ENCODE peak calls at places on chromosomes 2 and 18, in six cellular contexts. One of them, this sample, is unnamed.

GRCh38 chr2:169363570-169364150 is 1.3 kb upstream of the LRP2 start:
- DNase-seq in mammary epithelial cell: peak; percentile 1
- DNase-seq in esophagus squamous epithelium: no peak
- DNase-seq in epithelial cell of esophagus: peak; percentile 34
- DNase-seq in spleen: peak; percentile 79
- DNase-seq in GM06990: peak; percentile 22
- DNase-seq in this sample: no peak

GRCh38 chr2:45755585-45756330 is 104.3 kb downstream of the PRKCE start:
- DNase-seq in mammary epithelial cell: no peak
- DNase-seq in esophagus squamous epithelium: no peak
- DNase-seq in epithelial cell of esophagus: no peak
- DNase-seq in spleen: no peak
- DNase-seq in GM06990: no peak
- DNase-seq in this sample: peak; percentile 75

GRCh38 chr2:64120928-64121327 is 23.3 kb downstream of the PELI1 start:
- DNase-seq in mammary epithelial cell: peak; percentile 80
- DNase-seq in esophagus squamous epithelium: no peak
- DNase-seq in epithelial cell of esophagus: peak; percentile 85
- DNase-seq in spleen: no peak
- DNase-seq in GM06990: no peak
- DNase-seq in this sample: no peak

GRCh38 chr2:6309415-6310185 is 556.1 kb downstream of the CMPK2 start:
- DNase-seq in mammary epithelial cell: no peak
- DNase-seq in esophagus squamous epithelium: no peak
- DNase-seq in epithelial cell of esophagus: no peak
- DNase-seq in spleen: no peak
- DNase-seq in GM06990: peak; percentile 59
- DNase-seq in this sample: no peak

GRCh38 chr2:51103205-51103604 is 71.3 kb upstream of the NRXN1 start:
- DNase-seq in mammary epithelial cell: peak; percentile 5
- DNase-seq in esophagus squamous epithelium: no peak
- DNase-seq in epithelial cell of esophagus: no peak
- DNase-seq in spleen: peak; percentile 68
- DNase-seq in GM06990: no peak
- DNase-seq in this sample: no peak

GRCh38 chr18:58135806-58136331 is 91.8 kb downstream of the NEDD4L start:
- DNase-seq in mammary epithelial cell: peak; percentile 52
- DNase-seq in esophagus squamous epithelium: no peak
- DNase-seq in epithelial cell of esophagus: peak; percentile 79
- DNase-seq in spleen: no peak
- DNase-seq in GM06990: no peak
- DNase-seq in this sample: no peak

GRCh38 chr2:200222837-200223236 is 83.7 kb upstream of the SPATS2L start:
- DNase-seq in mammary epithelial cell: no peak
- DNase-seq in esophagus squamous epithelium: no peak
- DNase-seq in epithelial cell of esophagus: no peak
- DNase-seq in spleen: no peak
- DNase-seq in GM06990: no peak
- DNase-seq in this sample: no peak

GRCh38 chr2:40225670-40226069 is 226.2 kb downstream of the SLC8A1 start:
- DNase-seq in mammary epithelial cell: no peak
- DNase-seq in esophagus squamous epithelium: no peak
- DNase-seq in epithelial cell of esophagus: no peak
- DNase-seq in spleen: no peak
- DNase-seq in GM06990: no peak
- DNase-seq in this sample: no peak

GRCh38 chr18:47754311-47755101 is 176.0 kb downstream of the SMAD2 start:
- DNase-seq in mammary epithelial cell: peak; percentile 8
- DNase-seq in esophagus squamous epithelium: no peak
- DNase-seq in epithelial cell of esophagus: peak; percentile 33
- DNase-seq in spleen: no peak
- DNase-seq in GM06990: peak; percentile 30
- DNase-seq in this sample: no peak

GRCh38 chr18:40152859-40153258 is 1802.2 kb upstream of the PIK3C3 start:
- DNase-seq in mammary epithelial cell: peak; percentile 40
- DNase-seq in esophagus squamous epithelium: no peak
- DNase-seq in epithelial cell of esophagus: peak; percentile 30
- DNase-seq in spleen: no peak
- DNase-seq in GM06990: no peak
- DNase-seq in this sample: no peak

GRCh38 chr2:209383212-209383611 is 40.6 kb upstream of the MAP2 start:
- DNase-seq in mammary epithelial cell: peak; percentile 91
- DNase-seq in esophagus squamous epithelium: no peak
- DNase-seq in epithelial cell of esophagus: peak; percentile 97
- DNase-seq in spleen: no peak
- DNase-seq in GM06990: no peak
- DNase-seq in this sample: peak; percentile 47

GRCh38 chr18:6004683-6005082 is 109.4 kb upstream of the TMEM200C start:
- DNase-seq in mammary epithelial cell: no peak
- DNase-seq in esophagus squamous epithelium: no peak
- DNase-seq in epithelial cell of esophagus: no peak
- DNase-seq in spleen: no peak
- DNase-seq in GM06990: peak; percentile 30
- DNase-seq in this sample: no peak

GRCh38 chr2:47269316-47270232 is 114.5 kb upstream of the STPG4 start:
- DNase-seq in mammary epithelial cell: peak; percentile 99
- DNase-seq in esophagus squamous epithelium: no peak
- DNase-seq in epithelial cell of esophagus: peak; percentile 100
- DNase-seq in spleen: no peak
- DNase-seq in GM06990: no peak
- DNase-seq in this sample: peak; percentile 91

GRCh38 chr18:45637546-45638327 is 22.5 kb downstream of the SLC14A2 start:
- DNase-seq in mammary epithelial cell: no peak
- DNase-seq in esophagus squamous epithelium: no peak
- DNase-seq in epithelial cell of esophagus: no peak
- DNase-seq in spleen: no peak
- DNase-seq in GM06990: no peak
- DNase-seq in this sample: no peak

GRCh38 chr2:25912851-25913695 is 34.8 kb upstream of the ASXL2 start:
- DNase-seq in mammary epithelial cell: peak; percentile 9
- DNase-seq in esophagus squamous epithelium: no peak
- DNase-seq in epithelial cell of esophagus: peak; percentile 44
- DNase-seq in spleen: no peak
- DNase-seq in GM06990: no peak
- DNase-seq in this sample: no peak

GRCh38 chr2:121721926-121722325 is 14.7 kb downstream of the NIFK start:
- DNase-seq in mammary epithelial cell: peak; percentile 92
- DNase-seq in esophagus squamous epithelium: no peak
- DNase-seq in epithelial cell of esophagus: peak; percentile 95
- DNase-seq in spleen: no peak
- DNase-seq in GM06990: no peak
- DNase-seq in this sample: peak; percentile 74

GRCh38 chr18:12008181-12008767 is 27.0 kb downstream of the IMPA2 start:
- DNase-seq in mammary epithelial cell: no peak
- DNase-seq in esophagus squamous epithelium: no peak
- DNase-seq in epithelial cell of esophagus: no peak
- DNase-seq in spleen: no peak
- DNase-seq in GM06990: no peak
- DNase-seq in this sample: no peak

GRCh38 chr18:78730564-78731422 is 248.8 kb upstream of the SALL3 start:
- DNase-seq in mammary epithelial cell: no peak
- DNase-seq in esophagus squamous epithelium: no peak
- DNase-seq in epithelial cell of esophagus: no peak
- DNase-seq in spleen: peak; percentile 35
- DNase-seq in GM06990: no peak
- DNase-seq in this sample: no peak

GRCh38 chr2:233928594-233929351 is 11.6 kb downstream of the TRPM8 start:
- DNase-seq in mammary epithelial cell: no peak
- DNase-seq in esophagus squamous epithelium: no peak
- DNase-seq in epithelial cell of esophagus: peak; percentile 31
- DNase-seq in spleen: no peak
- DNase-seq in GM06990: no peak
- DNase-seq in this sample: no peak
- TF ChIP-seq CTCF in mammary epithelial cell: peak; percentile 66
- TF ChIP-seq CTCF in esophagus squamous epithelium: peak; percentile 36
- TF ChIP-seq CTCF in epithelial cell of esophagus: peak; percentile 57
- TF ChIP-seq CTCF in spleen: no peak
- TF ChIP-seq CTCF in GM06990: peak; percentile 45
- TF ChIP-seq CTCF in this sample: peak; percentile 36

GRCh38 chr2:95012881-95013550 is 12.5 kb upstream of the MAL start:
- DNase-seq in mammary epithelial cell: peak; percentile 74
- DNase-seq in esophagus squamous epithelium: no peak
- DNase-seq in epithelial cell of esophagus: no peak
- DNase-seq in spleen: peak; percentile 50
- DNase-seq in GM06990: peak; percentile 34
- DNase-seq in this sample: no peak

GRCh38 chr2:95014126-95014708 is 11.3 kb upstream of the MAL start:
- DNase-seq in mammary epithelial cell: no peak
- DNase-seq in esophagus squamous epithelium: no peak
- DNase-seq in epithelial cell of esophagus: no peak
- DNase-seq in spleen: peak; percentile 55
- DNase-seq in GM06990: no peak
- DNase-seq in this sample: no peak

GRCh38 chr2:95015261-95015918 is 10.1 kb upstream of the MAL start:
- DNase-seq in mammary epithelial cell: no peak
- DNase-seq in esophagus squamous epithelium: no peak
- DNase-seq in epithelial cell of esophagus: no peak
- DNase-seq in spleen: no peak
- DNase-seq in GM06990: no peak
- DNase-seq in this sample: no peak

GRCh38 chr2:95010697-95011096 is 14.8 kb upstream of the MAL start:
- DNase-seq in mammary epithelial cell: no peak
- DNase-seq in esophagus squamous epithelium: no peak
- DNase-seq in epithelial cell of esophagus: no peak
- DNase-seq in spleen: peak; percentile 55
- DNase-seq in GM06990: no peak
- DNase-seq in this sample: no peak

GRCh38 chr2:95013726-95014125 is 11.8 kb upstream of the MAL start:
- DNase-seq in mammary epithelial cell: no peak
- DNase-seq in esophagus squamous epithelium: no peak
- DNase-seq in epithelial cell of esophagus: no peak
- DNase-seq in spleen: peak; percentile 56
- DNase-seq in GM06990: no peak
- DNase-seq in this sample: no peak
- TF ChIP-seq CTCF in mammary epithelial cell: no peak
- TF ChIP-seq CTCF in esophagus squamous epithelium: no peak
- TF ChIP-seq CTCF in epithelial cell of esophagus: no peak
- TF ChIP-seq CTCF in spleen: no peak
- TF ChIP-seq CTCF in GM06990: no peak
- TF ChIP-seq CTCF in this sample: no peak

DNA sequence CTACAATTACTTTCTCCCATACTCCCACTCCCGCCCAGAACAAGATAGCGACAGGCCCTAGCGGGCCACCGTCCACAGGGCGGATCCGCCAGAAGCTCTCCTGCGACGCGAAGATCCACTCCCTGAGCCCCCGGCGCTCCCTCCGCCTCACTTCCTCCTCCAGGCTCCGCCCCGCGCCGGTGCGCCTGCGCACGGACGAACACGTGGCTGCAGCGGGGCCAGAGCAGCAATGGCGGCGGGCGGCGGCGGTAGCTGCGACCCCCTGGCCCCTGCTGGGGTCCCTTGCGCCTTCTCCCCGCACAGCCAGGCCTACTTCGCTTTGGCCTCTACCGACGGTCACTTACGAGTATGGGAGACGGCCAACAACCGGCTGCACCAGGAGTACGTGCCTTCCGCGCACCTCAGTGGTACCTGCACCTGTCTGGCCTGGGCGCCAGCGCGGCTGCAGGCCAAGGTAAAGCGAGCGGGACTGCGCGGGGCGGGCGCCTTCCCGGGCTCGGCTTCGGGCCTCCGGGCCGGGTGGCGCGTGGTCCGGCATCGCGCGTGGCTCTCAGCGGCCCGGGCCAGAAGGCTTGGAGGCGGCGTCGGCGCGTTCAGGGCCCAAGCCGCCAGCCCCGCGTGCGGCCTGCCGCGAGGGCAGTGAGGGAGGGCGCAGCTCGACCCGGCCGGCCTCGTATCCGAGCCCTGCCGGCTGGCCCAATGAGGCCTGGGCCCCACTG is at the start of gene WDR43:
- DNase-seq in mammary epithelial cell: peak; percentile 98
- DNase-seq in esophagus squamous epithelium: peak; percentile 87
- DNase-seq in epithelial cell of esophagus: peak; percentile 99
- DNase-seq in spleen: peak; percentile 100
- DNase-seq in GM06990: peak; percentile 99
- DNase-seq in this sample: peak; percentile 94
- TF ChIP-seq CTCF in mammary epithelial cell: no peak
- TF ChIP-seq CTCF in esophagus squamous epithelium: no peak
- TF ChIP-seq CTCF in epithelial cell of esophagus: no peak
- TF ChIP-seq CTCF in spleen: peak; percentile 15
- TF ChIP-seq CTCF in GM06990: no peak
- TF ChIP-seq CTCF in this sample: no peak

GRCh38 chr2:63029058-63029457 is 21.6 kb upstream of the OTX1 start:
- DNase-seq in mammary epithelial cell: peak; percentile 64
- DNase-seq in esophagus squamous epithelium: no peak
- DNase-seq in epithelial cell of esophagus: peak; percentile 46
- DNase-seq in spleen: no peak
- DNase-seq in GM06990: no peak
- DNase-seq in this sample: no peak

GRCh38 chr2:63027220-63027619 is 23.4 kb upstream of the OTX1 start:
- DNase-seq in mammary epithelial cell: no peak
- DNase-seq in esophagus squamous epithelium: no peak
- DNase-seq in epithelial cell of esophagus: no peak
- DNase-seq in spleen: no peak
- DNase-seq in GM06990: no peak
- DNase-seq in this sample: no peak

GRCh38 chr2:63018439-63018838 is 32.2 kb upstream of the OTX1 start:
- DNase-seq in mammary epithelial cell: no peak
- DNase-seq in esophagus squamous epithelium: no peak
- DNase-seq in epithelial cell of esophagus: no peak
- DNase-seq in spleen: no peak
- DNase-seq in GM06990: no peak
- DNase-seq in this sample: no peak

GRCh38 chr2:63023444-63023843 is 27.2 kb upstream of the OTX1 start:
- DNase-seq in mammary epithelial cell: peak; percentile 25
- DNase-seq in esophagus squamous epithelium: no peak
- DNase-seq in epithelial cell of esophagus: peak; percentile 51
- DNase-seq in spleen: no peak
- DNase-seq in GM06990: no peak
- DNase-seq in this sample: no peak
- TF ChIP-seq CTCF in mammary epithelial cell: peak; percentile 40
- TF ChIP-seq CTCF in esophagus squamous epithelium: no peak
- TF ChIP-seq CTCF in epithelial cell of esophagus: peak; percentile 33
- TF ChIP-seq CTCF in spleen: no peak
- TF ChIP-seq CTCF in GM06990: peak; percentile 26
- TF ChIP-seq CTCF in this sample: peak; percentile 19

DNA sequence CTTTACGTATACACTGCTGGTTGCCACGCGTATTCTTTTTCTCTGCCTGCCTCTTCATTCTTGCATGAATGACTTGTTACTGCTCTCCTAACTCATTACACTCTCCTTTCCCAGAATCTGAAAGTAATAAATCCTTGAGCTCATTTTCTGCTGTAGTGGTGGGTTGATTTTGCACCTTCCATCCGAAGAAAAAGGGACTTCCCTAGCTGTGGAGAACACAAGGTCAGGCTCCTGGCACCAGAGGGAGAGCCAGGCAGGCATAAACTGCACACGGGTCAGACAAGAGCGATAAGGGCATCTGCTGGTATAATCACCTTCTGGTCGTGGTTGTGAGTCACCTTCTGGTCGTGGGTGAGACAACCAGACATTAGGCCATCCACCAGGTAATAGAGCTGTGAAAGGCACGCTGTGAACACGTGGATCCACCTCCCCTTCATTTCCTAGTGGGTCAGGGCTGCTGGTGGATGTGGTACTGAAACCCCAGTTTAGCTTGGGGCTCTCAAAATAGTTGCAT is 950.3 kb downstream of the SOCS6 start:
- DNase-seq in mammary epithelial cell: no peak
- DNase-seq in esophagus squamous epithelium: no peak
- DNase-seq in epithelial cell of esophagus: no peak
- DNase-seq in spleen: no peak
- DNase-seq in GM06990: no peak
- DNase-seq in this sample: no peak
- TF ChIP-seq CTCF in mammary epithelial cell: no peak
- TF ChIP-seq CTCF in esophagus squamous epithelium: no peak
- TF ChIP-seq CTCF in epithelial cell of esophagus: no peak
- TF ChIP-seq CTCF in spleen: no peak
- TF ChIP-seq CTCF in GM06990: no peak
- TF ChIP-seq CTCF in this sample: no peak